ENCODE peak calls at places on chromosomes 16 and 17, in seven cellular contexts. A is GM04503, Y is fibroblast of the aortic adventitia, P is B cell, H is T-helper 2 cell, X is NCI-H2171 treated with DMSO at 0.1 percent for 48 hours, C is fibroblast of lung. U is an unnamed sample.

GRCh38 chr17:56798916-56799315 is 34.8 kb downstream of the C17orf67 start:
- DNase-seq in A (no peak), Y (no peak), P (no peak), H (no peak), X (peak; percentile 65), C (no peak), U (no peak)

GRCh38 chr17:7704601-7705268 is at the start of gene EFNB3:
- DNase-seq in A (no peak), Y (peak; percentile 36), P (peak; percentile 49), H (no peak), X (peak; percentile 65), C (peak; percentile 22), U (no peak)

GRCh38 chr17:45018514-45019176 is 32.8 kb downstream of the DCAKD start:
- DNase-seq in A (no peak), Y (no peak), P (peak; percentile 56), H (no peak), X (peak; percentile 56), C (peak; percentile 40), U (peak; percentile 11)

GRCh38 chr17:50177983-50178834 is 12.4 kb downstream of the SGCA start:
- DNase-seq in A (peak; percentile 91), Y (peak; percentile 96), P (peak; percentile 74), H (no peak), X (peak; percentile 57), C (peak; percentile 97), U (peak; percentile 99)

GRCh38 chr17:80005360-80006338 is 30.0 kb downstream of the TBC1D16 start:
- DNase-seq in A (no peak), Y (peak; percentile 46), P (peak; percentile 95), H (peak; percentile 40), X (peak; percentile 58), C (peak; percentile 38), U (peak; percentile 31)

GRCh38 chr16:50989047-50989446 is 162.0 kb downstream of the SALL1 start:
- DNase-seq in A (no peak), Y (no peak), P (no peak), H (no peak), X (no peak), C (no peak), U (no peak)

GRCh38 chr17:11869680-11870394 is 127.4 kb downstream of the ZNF18 start:
- DNase-seq in A (no peak), Y (no peak), P (no peak), H (no peak), X (no peak), C (no peak), U (no peak)

GRCh38 chr16:88353691-88354090 is 29.1 kb upstream of the ZNF469 start:
- DNase-seq in A (no peak), Y (no peak), P (no peak), H (no peak), X (no peak), C (no peak), U (no peak)

GRCh38 chr16:57345021-57345420 is 13.6 kb upstream of the CCL22 start:
- DNase-seq in A (no peak), Y (no peak), P (no peak), H (no peak), X (no peak), C (no peak), U (no peak)

GRCh38 chr17:3768786-3769185 is 32.2 kb downstream of the ITGAE start:
- DNase-seq in A (no peak), Y (no peak), P (no peak), H (no peak), X (no peak), C (no peak), U (no peak)

GRCh38 chr16:87206646-87207451 is 110.3 kb downstream of the C16orf95 start:
- DNase-seq in A (no peak), Y (peak; percentile 81), P (no peak), H (no peak), X (no peak), C (peak; percentile 48), U (peak; percentile 64)

GRCh38 chr16:1296688-1297412 is 12.6 kb upstream of the UBE2I start:
- DNase-seq in A (no peak), Y (peak; percentile 39), P (no peak), H (no peak), X (no peak), C (no peak), U (peak; percentile 81)

GRCh38 chr16:88349903-88350900 is 32.6 kb upstream of the ZNF469 start:
- DNase-seq in A (no peak), Y (peak; percentile 26), P (no peak), H (no peak), X (no peak), C (no peak), U (no peak)

GRCh38 chr17:64125937-64126336 is 4.0 kb downstream of the ERN1 start:
- DNase-seq in A (no peak), Y (peak; percentile 32), P (no peak), H (no peak), X (no peak), C (no peak), U (no peak)

GRCh38 chr17:54426287-54426886 is 474.3 kb upstream of the TOM1L1 start:
- DNase-seq in A (no peak), Y (no peak), P (no peak), H (no peak), X (peak; percentile 4), C (no peak), U (no peak)

U was measured in IMR-90.